ENCODE peak calls at places on chromosomes 2 and 18, in six cellular contexts. J is fibroblast of lung; N is HFF-Myc; E is Right ventricle myocardium inferior; L is activated naive CD4-positive, alpha-beta T cell; T is NCI-H1930. O is an unnamed sample.

GRCh38 chr2:127226520-127227263 is 6.6 kb upstream of the CYP27C1 start:
- DNase-seq in J (peak), N (peak), E (no peak), L (no peak), T (no peak), O (peak)

GRCh38 chr2:236211281-236211680 is 43.1 kb upstream of the GBX2 start:
- DNase-seq in J (no peak), N (no peak), E (no peak), L (no peak), T (no peak), O (no peak)

GRCh38 chr2:241874277-241874925 is 4.9 kb downstream of the RTP5 start:
- DNase-seq in J (no peak), N (no peak), E (no peak), L (no peak), T (no peak), O (no peak)

GRCh38 chr2:29187926-29188325 is 72.7 kb downstream of the CLIP4 start:
- DNase-seq in J (peak), N (no peak), E (no peak), L (no peak), T (no peak), O (no peak)

GRCh38 chr2:46846454-46846990 is 69.1 kb downstream of the MCFD2 start:
- DNase-seq in J (no peak), N (no peak), E (no peak), L (no peak), T (no peak), O (no peak)

GRCh38 chr2:227626580-227627151 is 9.4 kb downstream of the SCYGR4 start:
- DNase-seq in J (no peak), N (no peak), E (no peak), L (no peak), T (no peak), O (no peak)

GRCh38 chr18:35542356-35542755 is 39.2 kb upstream of the GALNT1 start:
- DNase-seq in J (no peak), N (no peak), E (no peak), L (no peak), T (no peak), O (no peak)

GRCh38 chr2:160362018-160362417 is 131.6 kb downstream of the RBMS1 start:
- DNase-seq in J (no peak), N (no peak), E (no peak), L (no peak), T (no peak), O (no peak)

GRCh38 chr2:105934467-105934866 is 189.8 kb downstream of the NCK2 start:
- DNase-seq in J (no peak), N (no peak), E (no peak), L (no peak), T (no peak), O (no peak)

GRCh38 chr2:191050640-191050987 is 36.6 kb upstream of the STAT1 start:
- DNase-seq in J (peak), N (no peak), E (no peak), L (no peak), T (no peak), O (no peak)

GRCh38 chr2:168727904-168728470 is 74.5 kb upstream of the NOSTRIN start:
- DNase-seq in J (peak), N (no peak), E (no peak), L (no peak), T (no peak), O (no peak)

GRCh38 chr2:84084856-84085255 is 374.2 kb downstream of the SUCLG1 start:
- DNase-seq in J (no peak), N (no peak), E (no peak), L (no peak), T (no peak), O (no peak)

GRCh38 chr2:71782323-71782722 is 329.0 kb downstream of the DYSF start:
- DNase-seq in J (no peak), N (no peak), E (no peak), L (no peak), T (no peak), O (no peak)

GRCh38 chr2:26585100-26585499 is 56.1 kb downstream of the CIB4 start:
- DNase-seq in J (no peak), N (no peak), E (no peak), L (no peak), T (no peak), O (no peak)

GRCh38 chr2:166932032-166932431 is 43.8 kb downstream of the XIRP2 start:
- DNase-seq in J (no peak), N (no peak), E (no peak), L (no peak), T (no peak), O (no peak)

GRCh38 chr2:235670974-235671787 is 177.3 kb downstream of the AGAP1 start:
- DNase-seq in J (no peak), N (no peak), E (no peak), L (no peak), T (no peak), O (no peak)